ENCODE peak calls at places on chromosomes 16 and 17, in four cellular contexts. Z is lower lobe of right lung, N is fibroblast of lung, B is PC-9. R is an unnamed sample.

GRCh38 chr16:86509759-86510464 is 415 bp upstream of the FOXF1 start:
- DNase-seq in Z (peak; percentile 65), N (peak; percentile 93), B (no peak), R (peak; percentile 69)

GRCh38 chr17:44830359-44831269 is 527 bp upstream of the GJC1 start:
- DNase-seq in B (no peak), N (no peak), Z (no peak), R (no peak)

GRCh38 chr17:39281806-39282205 is 56.1 kb upstream of the STAC2 start:
- DNase-seq in B (no peak), N (peak; percentile 79), Z (no peak), R (no peak)

GRCh38 chr16:31385680-31386079 is 7.5 kb upstream of the ITGAD start:
- DNase-seq in Z (no peak), N (no peak), B (peak; percentile 88), R (no peak)

GRCh38 chr17:68011199-68011665 is 15.0 kb upstream of the C17orf58 start:
- DNase-seq in N (no peak), Z (peak; percentile 72), B (no peak), R (peak; percentile 42)

GRCh38 chr16:23857256-23857891 is 21.6 kb downstream of the PRKCB start:
- DNase-seq in B (no peak), N (no peak), Z (no peak), R (no peak)

GRCh38 chr17:49830605-49831004 is 17.3 kb downstream of the TAC4 start:
- DNase-seq in N (peak; percentile 50), B (no peak), Z (no peak), R (no peak)

GRCh38 chr17:9409430-9409829 is 166.2 kb downstream of the STX8 start:
- DNase-seq in N (no peak), B (no peak), Z (no peak), R (peak; percentile 31)

GRCh38 chr16:66295761-66296546 is 70.5 kb upstream of the CDH5 start:
- DNase-seq in N (no peak), Z (no peak), B (peak; percentile 54), R (no peak)

DNA sequence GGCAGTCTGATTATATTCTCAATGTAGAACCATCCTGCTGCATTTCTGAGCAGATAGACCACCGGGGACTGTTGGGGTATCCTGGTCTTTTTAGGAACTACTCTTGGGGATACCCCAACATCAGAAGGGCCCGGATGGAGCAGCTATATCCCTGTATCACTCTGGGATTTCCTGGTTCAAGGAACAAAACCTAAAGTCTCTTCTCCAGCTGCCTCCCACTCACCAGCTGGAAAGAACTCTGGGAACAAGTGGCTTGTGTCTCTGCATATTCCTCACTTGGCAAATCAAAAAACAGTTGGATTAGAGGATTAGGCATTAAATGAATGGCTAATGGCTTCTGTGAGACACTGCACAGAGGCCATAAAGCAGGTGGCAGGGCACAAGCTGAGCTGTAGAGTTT is 62.3 kb upstream of the HS3ST2 start:
- DNase-seq in Z (no peak), B (no peak), N (no peak), R (no peak)
- TF ChIP-seq CTCF in Z (no peak), B (no peak), N (no peak), R (no peak)

DNA sequence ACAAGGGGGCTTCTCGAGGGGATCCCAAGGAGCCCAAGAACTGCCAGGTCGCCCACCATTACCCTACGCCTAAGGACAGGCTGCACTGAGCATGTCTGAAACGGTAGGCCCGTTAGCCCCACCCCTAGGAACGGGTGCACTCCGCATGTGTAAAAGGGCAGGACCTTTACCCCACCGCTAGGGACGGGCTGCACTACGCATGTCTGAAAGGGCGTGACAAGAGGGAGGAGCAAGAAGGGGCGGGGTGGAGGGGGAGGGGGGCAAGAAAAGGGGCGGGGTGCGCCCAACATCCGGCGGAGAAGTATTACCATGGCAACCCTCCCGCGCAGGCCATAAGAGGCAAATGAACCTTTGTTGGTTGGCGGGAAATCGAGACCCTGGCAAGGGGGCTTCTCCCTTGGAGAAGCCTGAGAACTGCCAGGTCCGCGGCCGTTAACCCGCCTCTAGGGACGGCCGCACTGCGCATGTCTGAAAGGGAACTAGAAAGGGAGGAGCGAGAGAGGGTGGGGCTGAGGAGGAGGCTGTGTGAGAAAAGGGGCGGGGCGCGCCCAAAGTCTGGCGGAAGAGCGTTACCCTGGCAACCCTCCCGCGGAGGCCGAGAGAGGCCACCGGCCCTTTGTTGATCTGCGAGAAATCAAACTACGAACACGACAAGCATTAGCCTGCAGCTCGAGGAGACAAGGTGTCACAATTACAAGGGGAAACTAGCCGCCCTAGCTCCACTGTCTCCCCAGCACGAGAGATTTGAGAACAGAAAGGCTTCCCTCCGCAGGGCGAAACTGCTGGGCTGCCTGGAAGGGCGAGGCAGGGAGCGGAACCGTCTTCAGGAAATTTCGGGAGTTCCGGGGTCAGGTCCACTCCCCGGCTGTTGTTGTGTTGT is 2046.8 kb downstream of the TP53TG3F start:
- DNase-seq in N (no peak), Z (no peak), B (no peak), R (no peak)
- H3K4me3 ChIP-seq in N (no peak overlapping the region), Z (no peak overlapping the region), B (no peak overlapping the region), R (no peak overlapping the region)

GRCh38 chr17:82925336-82925735 is 85.5 kb upstream of the ZNF750 start:
- DNase-seq in N (no peak), B (no peak), Z (peak; percentile 34), R (no peak)
- TF ChIP-seq CTCF in N (no peak), B (no peak), Z (no peak), R (no peak)

GRCh38 chr17:65102235-65102634 is 34.9 kb upstream of the RGS9 start:
- DNase-seq in Z (no peak), B (no peak), N (no peak), R (no peak)

GRCh38 chr17:65100316-65101140 is 36.6 kb upstream of the RGS9 start:
- DNase-seq in Z (peak; percentile 93), N (peak; percentile 57), B (peak; percentile 47), R (peak; percentile 85)

GRCh38 chr17:65099941-65100315 is 37.2 kb upstream of the RGS9 start:
- DNase-seq in B (peak; percentile 76), Z (peak; percentile 64), N (peak; percentile 86), R (peak; percentile 62)

GRCh38 chr17:65102788-65103187 is 34.4 kb upstream of the RGS9 start:
- DNase-seq in B (no peak), Z (no peak), N (peak; percentile 64), R (no peak)

DNA sequence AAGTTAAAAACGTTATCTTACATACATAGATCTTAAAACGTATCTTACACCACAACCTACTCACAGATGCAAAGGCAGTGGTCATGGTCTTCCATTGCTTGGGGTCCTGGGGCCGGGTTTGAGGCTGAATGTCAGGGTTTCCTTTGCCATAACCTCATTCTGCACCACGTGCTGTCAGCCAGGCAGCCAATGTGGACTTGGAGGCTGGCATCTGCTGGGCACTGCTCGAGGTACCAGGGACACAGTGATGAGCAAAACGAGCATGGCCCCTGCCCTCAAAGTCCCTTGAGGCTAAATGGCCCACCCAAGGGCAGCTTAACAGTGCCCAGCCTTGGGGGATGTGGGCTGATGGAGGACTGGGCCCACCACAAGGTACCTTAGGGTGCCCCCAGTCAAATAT is 35.8 kb upstream of the RGS9 start:
- DNase-seq in B (no peak), Z (no peak), N (no peak), R (no peak)
- H3K4me3 ChIP-seq in B (peak overlapping the region; percentile 54), Z (peak overlapping the region; percentile 50), N (no peak overlapping the region), R (no peak overlapping the region)

DNA sequence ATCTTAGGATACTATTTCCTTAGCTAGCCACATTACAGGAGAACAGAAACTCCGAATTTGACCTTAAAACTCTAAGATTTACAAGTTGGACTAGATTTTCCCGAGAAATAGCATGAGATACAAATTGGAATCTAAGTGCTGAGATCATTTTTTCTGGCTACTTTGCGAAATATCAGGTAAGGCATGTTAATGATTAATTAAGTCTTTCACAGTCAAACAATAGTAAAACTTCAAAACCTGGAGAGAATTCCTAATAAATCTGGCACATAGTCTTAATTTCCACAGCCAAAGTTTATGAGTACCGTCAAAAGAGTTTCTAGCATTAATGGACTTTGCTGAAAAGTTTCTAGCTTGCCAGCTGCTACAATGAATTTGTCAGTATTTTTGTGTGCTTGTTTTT is 379.5 kb upstream of the TOM1L1 start:
- DNase-seq in Z (no peak), B (no peak), N (no peak), R (no peak)
- TF ChIP-seq CTCF in Z (no peak), B (no peak), N (no peak), R (no peak)

R was measured in foreskin fibroblast.